ENCODE peak calls at places on chromosomes 11 and 22, in six cellular contexts. Q is omental fat pad, V is right atrium auricular region, Z is adrenal gland, S is Calu3, Y is AG09319. K is an unnamed sample.

GRCh38 chr11:116366980-116367640 is 405.7 kb downstream of the BUD13 start:
- DNase-seq in Q (no peak), V (no peak), Z (no peak), S (peak), Y (no peak), K (no peak)

GRCh38 chr22:36386900-36387663 is 685 bp downstream of the MYH9 start:
- DNase-seq in Q (no peak), V (no peak), Z (peak), S (peak), Y (no peak), K (peak)

GRCh38 chr11:122246885-122247284 is 130.9 kb upstream of the BLID start:
- DNase-seq in Q (no peak), V (no peak), Z (no peak), S (no peak), Y (no peak), K (no peak)

GRCh38 chr11:33636104-33636503 is 64.5 kb downstream of the C11orf91 start:
- DNase-seq in Q (no peak), V (no peak), Z (no peak), S (no peak), Y (no peak), K (no peak)

GRCh38 chr11:44036811-44037657 is 10.7 kb upstream of the ACCSL start:
- DNase-seq in Q (no peak), V (peak), Z (peak), S (peak), Y (peak), K (peak)

GRCh38 chr11:86916330-86916729 is 38.9 kb downstream of the FZD4 start:
- DNase-seq in Q (no peak), V (no peak), Z (no peak), S (no peak), Y (no peak), K (no peak)

GRCh38 chr22:43200555-43200954 is 13.6 kb upstream of the TTLL12 start:
- DNase-seq in Q (no peak), V (no peak), Z (no peak), S (no peak), Y (no peak), K (no peak)

GRCh38 chr11:37613031-37613430 is 1015.0 kb upstream of the RAG2 start:
- DNase-seq in Q (no peak), V (no peak), Z (no peak), S (no peak), Y (no peak), K (no peak)

GRCh38 chr11:66001941-66002647 is at the start of the genes BANF1 and EIF1AD:
- DNase-seq in Q (peak), V (peak), Z (peak), S (peak), Y (peak), K (peak)
- TF ChIP-seq CTCF in Q (no peak), V (no peak), Z (peak), S (no peak), Y (no peak), K (no peak)

GRCh38 chr11:131217313-131218297 is 152.8 kb upstream of the NTM start:
- DNase-seq in Q (no peak), V (no peak), Z (no peak), S (no peak), Y (no peak), K (peak)
- TF ChIP-seq CTCF in Q (no peak), V (no peak), Z (no peak), S (no peak), Y (peak), K (peak)

GRCh38 chr11:128093689-128094088 is 493.7 kb downstream of the ETS1 start:
- DNase-seq in Q (no peak), V (no peak), Z (no peak), S (no peak), Y (no peak), K (no peak)

GRCh38 chr11:128089962-128090361 is 497.4 kb downstream of the ETS1 start:
- DNase-seq in Q (no peak), V (no peak), Z (no peak), S (no peak), Y (no peak), K (no peak)

GRCh38 chr11:128098840-128099239 is 488.5 kb downstream of the ETS1 start:
- DNase-seq in Q (no peak), V (no peak), Z (no peak), S (no peak), Y (no peak), K (no peak)

DNA sequence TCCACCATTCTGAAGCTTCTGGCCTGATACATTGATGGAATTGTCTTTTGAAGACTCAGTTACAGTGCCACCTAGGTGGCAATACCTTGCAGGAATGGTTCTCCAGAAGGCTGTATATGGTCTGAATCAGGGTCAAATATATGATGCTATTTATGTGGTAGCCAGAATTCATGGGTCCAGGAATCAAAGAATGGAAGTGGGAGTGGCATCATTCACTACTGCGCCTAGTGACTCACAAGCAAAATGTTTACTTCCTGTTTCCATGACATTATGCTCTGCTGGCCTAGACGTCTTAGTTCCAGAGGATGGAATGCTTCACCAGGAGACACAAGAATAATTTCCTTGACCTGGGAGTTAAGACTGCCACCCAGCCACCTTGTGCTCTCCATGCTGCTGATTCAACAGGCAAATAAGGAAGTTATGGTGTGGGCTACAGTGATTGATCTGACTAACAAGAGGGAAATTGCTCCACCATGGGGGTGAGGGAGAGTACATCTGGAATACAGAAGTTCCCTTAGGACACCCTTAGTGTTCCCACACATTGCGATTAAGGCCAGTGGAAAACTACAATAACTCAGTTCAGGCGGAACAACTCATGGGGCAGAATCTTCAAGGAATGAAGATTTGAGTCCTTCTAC is 491.8 kb downstream of the ETS1 start:
- DNase-seq in Q (no peak), V (no peak), Z (no peak), S (peak), Y (peak), K (no peak)
- TF ChIP-seq CTCF in Q (no peak), V (no peak), Z (no peak), S (no peak), Y (no peak), K (no peak)

GRCh38 chr22:37661160-37661924 is 2.8 kb downstream of the PDXP start:
- DNase-seq in Q (no peak), V (no peak), Z (no peak), S (no peak), Y (no peak), K (no peak)
- TF ChIP-seq CTCF in Q (no peak), V (peak), Z (peak), S (no peak), Y (peak), K (peak)

GRCh38 chr22:21867528-21868266 is at the start of gene MAPK1:
- DNase-seq in Q (peak), V (peak), Z (peak), S (peak), Y (peak), K (peak)
- TF ChIP-seq CTCF in Q (no peak), V (no peak), Z (peak), S (peak), Y (no peak), K (peak)

DNA sequence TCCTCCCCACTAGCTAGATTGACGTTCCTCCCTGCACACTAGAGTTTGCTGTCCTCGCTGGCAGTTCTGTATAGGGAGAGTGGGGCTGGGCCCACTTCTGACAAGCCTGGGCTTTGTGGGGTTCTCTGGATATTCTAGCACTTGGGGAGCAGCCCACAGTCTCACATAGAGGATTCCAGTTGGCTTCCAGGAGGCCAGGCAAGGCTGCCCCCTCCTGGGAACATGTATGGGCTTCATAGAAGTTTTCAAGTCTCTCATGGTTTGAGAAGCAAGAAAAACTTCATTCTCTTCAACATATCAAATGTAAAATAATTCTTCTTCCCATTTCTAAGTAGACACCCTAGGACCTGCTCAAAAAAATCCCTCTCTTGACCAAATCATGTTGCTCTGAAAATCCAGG is 87.5 kb downstream of the NAV2 start:
- DNase-seq in Q (no peak), V (no peak), Z (no peak), S (no peak), Y (no peak), K (no peak)
- TF ChIP-seq CTCF in Q (no peak), V (no peak), Z (no peak), S (no peak), Y (peak), K (no peak)

GRCh38 chr22:25680949-25681348 is 61.0 kb upstream of the MYO18B start:
- DNase-seq in Q (no peak), V (no peak), Z (no peak), S (no peak), Y (no peak), K (no peak)
- TF ChIP-seq CTCF in Q (no peak), V (no peak), Z (no peak), S (no peak), Y (no peak), K (no peak)

GRCh38 chr11:128039140-128040021 is 548.0 kb downstream of the ETS1 start:
- DNase-seq in Q (no peak), V (no peak), Z (no peak), S (peak), Y (peak), K (no peak)
- TF ChIP-seq CTCF in Q (no peak), V (no peak), Z (no peak), S (no peak), Y (peak), K (no peak)

DNA sequence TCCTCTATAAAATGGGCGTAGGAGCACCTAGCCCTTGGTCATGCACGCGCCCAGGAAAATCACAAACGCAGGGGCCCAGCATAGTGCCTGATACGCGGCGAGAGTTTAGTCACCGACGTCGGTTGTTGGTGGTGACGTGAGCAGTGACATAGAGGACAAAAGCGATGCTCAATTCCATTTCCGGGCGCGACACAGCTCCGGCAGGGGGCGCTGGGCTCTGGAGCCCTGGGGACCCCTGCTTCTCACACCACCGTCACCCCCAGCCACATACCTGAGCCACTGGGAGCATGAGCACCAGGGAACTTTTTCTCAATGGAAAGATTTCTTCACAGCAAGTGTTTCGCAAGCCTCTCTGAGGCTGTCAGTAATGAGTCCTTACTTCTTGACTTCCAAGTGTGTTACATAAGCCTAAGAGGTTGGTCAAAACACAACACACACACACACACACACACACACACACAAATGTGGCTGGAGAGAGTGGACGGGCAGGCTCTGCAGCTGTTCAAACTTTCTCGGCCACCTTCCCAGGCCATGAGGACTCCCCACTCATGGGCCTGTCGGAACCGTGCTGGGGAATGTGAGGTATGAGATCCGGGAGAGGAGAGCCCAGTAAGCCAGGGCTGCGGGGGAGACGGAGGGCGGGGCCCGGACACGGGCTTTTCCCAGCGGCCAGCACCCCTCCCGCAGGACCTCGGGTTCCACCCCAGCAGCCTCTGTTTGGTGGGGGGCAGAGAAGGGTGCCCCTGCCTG is 36.9 kb upstream of the LINC01488 start:
- DNase-seq in Q (peak), V (peak), Z (peak), S (peak), Y (peak), K (no peak)
- TF ChIP-seq CTCF in Q (no peak), V (no peak), Z (peak), S (no peak), Y (peak), K (no peak)

GRCh38 chr22:45969414-45969799 is 7.6 kb downstream of the WNT7B start:
- DNase-seq in Q (no peak), V (no peak), Z (no peak), S (peak), Y (no peak), K (no peak)
- TF ChIP-seq CTCF in Q (no peak), V (no peak), Z (no peak), S (no peak), Y (no peak), K (no peak)

K was measured in GM20000.